ENCODE peak calls at places on chromosome 16, in six cellular contexts. P, Y, K, N, C and S are unnamed samples.

GRCh38 chr16:19167710-19168172 is 299 bp upstream of the SYT17 start:
- DNase-seq in P (peak), Y (peak), K (peak), N (peak), C (peak), S (peak)

GRCh38 chr16:84507011-84507982 is 2.8 kb upstream of the MEAK7 start:
- DNase-seq in P (peak), Y (no peak), K (no peak), N (no peak), C (no peak), S (no peak)

GRCh38 chr16:29849505-29849904 is 13.5 kb downstream of the CDIPT start:
- DNase-seq in P (peak), Y (no peak), K (no peak), N (no peak), C (no peak), S (no peak)

GRCh38 chr16:81539009-81539820 is 94.6 kb downstream of the CMIP start:
- DNase-seq in P (peak), Y (no peak), K (no peak), N (no peak), C (no peak), S (no peak)

GRCh38 chr16:2498531-2499253 is 15.1 kb upstream of the ATP6V0C start:
- DNase-seq in P (no peak), Y (no peak), K (no peak), N (no peak), C (no peak), S (no peak)

GRCh38 chr16:70789231-70789926 is 11.6 kb downstream of the VAC14 start:
- DNase-seq in P (peak), Y (peak), K (peak), N (no peak), C (no peak), S (peak)

GRCh38 chr16:83227336-83227735 is 580.4 kb upstream of the HSBP1 start:
- DNase-seq in P (no peak), Y (no peak), K (no peak), N (no peak), C (no peak), S (no peak)

GRCh38 chr16:1335996-1336395 is 2.6 kb downstream of the BAIAP3 start:
- DNase-seq in P (no peak), Y (no peak), K (no peak), N (no peak), C (no peak), S (no peak)

GRCh38 chr16:66539628-66540469 is 10.1 kb downstream of the TK2 start:
- DNase-seq in P (peak), Y (no peak), K (no peak), N (no peak), C (no peak), S (no peak)

GRCh38 chr16:8678068-8678927 is 3.9 kb downstream of the ABAT start:
- DNase-seq in P (peak), Y (no peak), K (no peak), N (no peak), C (peak), S (peak)

GRCh38 chr16:28057949-28058348 is 5.6 kb downstream of the GSG1L start:
- DNase-seq in P (no peak), Y (no peak), K (no peak), N (no peak), C (no peak), S (no peak)

GRCh38 chr16:5905935-5906334 is 808.3 kb upstream of the EEF2KMT start:
- DNase-seq in P (no peak), Y (no peak), K (no peak), N (no peak), C (no peak), S (no peak)

GRCh38 chr16:47426806-47427205 is 34.1 kb downstream of the ITFG1 start:
- DNase-seq in P (no peak), Y (no peak), K (no peak), N (no peak), C (no peak), S (no peak)

GRCh38 chr16:47424846-47425245 is 36.0 kb downstream of the ITFG1 start:
- DNase-seq in P (no peak), Y (peak), K (peak), N (peak), C (no peak), S (no peak)
- H3K23ac ChIP-seq in P (no peak), Y (no peak), K (no peak), N (no peak), C (no peak), S (no peak)

DNA sequence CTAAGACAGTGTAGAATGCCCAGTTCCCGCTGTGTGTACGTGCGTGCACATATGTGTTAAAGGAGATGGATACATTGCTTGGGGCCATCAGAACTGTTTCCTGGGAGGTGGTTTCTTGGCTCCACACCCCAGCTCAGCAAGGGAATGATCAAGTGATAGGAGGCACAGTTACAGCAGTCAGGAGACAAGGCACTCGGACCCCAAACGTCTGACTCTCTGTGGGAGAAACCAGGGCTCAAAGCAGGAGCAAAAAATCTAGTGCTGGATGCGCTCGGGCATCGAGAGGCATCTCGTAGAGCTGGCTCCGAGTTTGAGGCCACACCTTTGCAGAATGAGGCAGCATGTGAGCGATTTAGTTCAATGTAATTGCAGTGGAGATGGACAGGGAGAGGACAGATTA is 71.9 kb downstream of the RBBP6 start:
- DNase-seq in P (no peak), Y (no peak), K (no peak), N (no peak), C (no peak), S (no peak)
- H2AFZ ChIP-seq in P (no peak), Y (no peak), K (no peak), N (peak), C (no peak), S (no peak)

GRCh38 chr16:88322500-88322970 is 60.2 kb upstream of the ZNF469 start:
- DNase-seq in P (no peak), Y (no peak), K (no peak), N (no peak), C (no peak), S (no peak)

GRCh38 chr16:88319116-88319965 is 63.4 kb upstream of the ZNF469 start:
- DNase-seq in P (no peak), Y (no peak), K (no peak), N (no peak), C (no peak), S (no peak)

GRCh38 chr16:88321635-88322499 is 60.9 kb upstream of the ZNF469 start:
- DNase-seq in P (no peak), Y (no peak), K (no peak), N (no peak), C (no peak), S (no peak)

GRCh38 chr16:88323041-88323440 is 59.7 kb upstream of the ZNF469 start:
- DNase-seq in P (no peak), Y (no peak), K (no peak), N (no peak), C (no peak), S (no peak)

DNA sequence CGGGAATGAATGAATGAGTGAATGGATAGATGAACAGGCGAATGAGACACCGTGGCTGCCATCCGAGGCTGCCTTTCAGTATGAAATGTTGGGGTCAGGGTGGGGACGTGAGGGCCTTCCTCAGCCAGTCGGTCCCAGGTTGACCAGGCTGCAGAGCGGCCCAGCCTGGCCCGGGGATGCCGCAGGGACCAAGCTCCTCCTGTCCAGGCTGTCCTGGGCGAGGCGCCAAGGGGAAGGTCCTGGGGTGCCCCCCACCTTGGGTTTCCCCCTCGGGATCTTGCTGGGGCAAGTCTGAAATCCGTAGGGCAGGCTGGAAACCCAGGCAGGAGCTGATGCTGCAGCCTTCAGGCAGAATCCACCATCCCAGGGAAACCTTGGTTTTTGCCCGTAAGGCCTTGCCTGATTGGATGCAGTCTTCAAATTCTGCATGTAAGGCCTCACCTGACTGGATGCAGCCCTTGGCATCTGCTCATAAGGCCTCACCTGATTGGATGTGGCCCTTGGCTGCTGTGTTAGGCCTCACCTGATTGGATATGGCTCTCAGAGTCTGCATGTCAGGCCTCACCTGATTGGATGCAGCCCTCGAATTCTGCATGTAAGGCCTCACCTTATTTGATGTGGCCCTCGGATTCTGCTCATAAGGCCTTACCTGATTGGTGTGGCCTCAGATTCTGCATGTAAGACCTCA is 61.7 kb upstream of the ZNF469 start:
- DNase-seq in P (no peak), Y (no peak), K (no peak), N (no peak), C (no peak), S (no peak)
- H2BK5ac ChIP-seq in P (no peak), Y (no peak), K (no peak), N (no peak), C (no peak), S (no peak)

GRCh38 chr16:57999366-57999970 is 1.0 kb downstream of the ZNF319 start:
- DNase-seq in P (no peak), Y (no peak), K (no peak), N (no peak), C (peak), S (peak)

GRCh38 chr16:57999971-58000705 is at the start of gene ZNF319:
- DNase-seq in P (peak), Y (no peak), K (peak), N (no peak), C (no peak), S (no peak)

GRCh38 chr16:58001781-58002410 is 689 bp downstream of the USB1 start:
- DNase-seq in P (no peak), Y (no peak), K (no peak), N (no peak), C (no peak), S (no peak)

GRCh38 chr16:58002411-58002790 is 1.2 kb downstream of the USB1 start:
- DNase-seq in P (no peak), Y (no peak), K (no peak), N (no peak), C (no peak), S (no peak)

DNA sequence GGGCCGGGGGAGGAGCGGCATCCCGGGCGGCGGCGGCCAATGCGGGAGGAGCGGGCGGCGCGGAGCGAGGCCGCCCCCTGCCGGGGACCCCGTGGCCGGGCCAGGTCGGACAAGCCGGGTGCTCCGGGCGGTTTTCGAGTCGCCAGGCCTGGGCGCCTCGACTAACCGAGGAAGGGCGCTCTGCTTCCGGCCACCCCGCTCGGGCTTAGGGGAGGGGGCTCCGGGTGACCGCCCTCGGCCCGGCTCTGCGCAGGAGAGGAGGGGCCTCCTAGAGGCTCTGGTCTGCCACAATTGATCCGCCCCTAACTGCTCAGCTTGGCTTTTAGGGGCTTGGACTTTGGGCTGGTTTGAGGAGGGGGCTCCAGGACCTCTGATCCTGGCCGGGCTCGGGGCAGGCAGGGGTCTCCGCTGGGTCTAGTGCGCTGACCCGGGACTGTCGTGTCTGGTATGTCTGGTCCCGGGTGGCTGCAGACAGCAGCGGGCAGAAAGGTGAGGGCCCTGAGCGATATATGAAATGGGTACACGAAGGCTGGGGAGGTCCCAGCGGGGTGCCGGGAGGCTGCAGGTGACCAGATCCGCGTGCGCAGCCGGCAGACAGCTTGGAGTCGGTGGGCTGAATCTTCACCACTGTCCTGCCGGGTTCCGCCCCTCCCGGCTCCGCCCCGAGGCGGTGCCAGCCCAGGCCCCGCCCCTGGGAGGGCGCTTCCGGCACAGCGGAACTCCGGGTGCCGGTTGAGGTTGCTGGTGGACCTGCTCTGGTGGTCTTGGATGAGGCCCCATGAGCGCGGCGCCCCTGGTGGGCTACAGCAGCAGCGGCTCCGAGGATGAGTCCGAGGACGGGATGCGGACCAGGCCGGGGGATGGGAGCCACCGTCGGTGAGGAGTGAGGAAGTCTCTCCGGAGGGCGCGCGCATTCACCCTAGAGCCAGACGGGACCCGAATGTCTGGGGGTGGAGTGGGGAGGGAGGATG is at the start of gene USB1:
- DNase-seq in P (peak), Y (peak), K (peak), N (peak), C (peak), S (peak)
- H3K23ac ChIP-seq in P (no peak), Y (no peak), K (no peak), N (peak), C (no peak), S (peak)